ENCODE peak calls at places on chromosomes 7 and 10, in eight cellular contexts. T, E, D, M, V, Y, K and P are unnamed samples. For H3K4me1, the result is how much of the 10 kb centered on the place peaks cover.

GRCh38 chr7:45446195-45446944 is 127.8 kb upstream of the ADCY1 start:
- DNase-seq in T (no peak), E (no peak), D (no peak), M (no peak), V (no peak), Y (peak), K (no peak), P (no peak)

GRCh38 chr7:30168800-30169584 is 34.2 kb downstream of the MTURN start:
- DNase-seq in T (no peak), E (no peak), D (peak), M (no peak), V (no peak), Y (no peak), K (peak), P (peak)

GRCh38 chr10:60083039-60083344 is 176.6 kb upstream of the CCDC6 start:
- DNase-seq in T (no peak), E (no peak), D (no peak), M (no peak), V (no peak), Y (no peak), K (no peak), P (no peak)

GRCh38 chr10:7230956-7231355 is 179.9 kb downstream of the SFMBT2 start:
- DNase-seq in T (no peak), E (no peak), D (no peak), M (no peak), V (no peak), Y (no peak), K (peak), P (no peak)

GRCh38 chr7:67857698-67858097 is 861.1 kb downstream of the TYW1 start:
- DNase-seq in T (no peak), E (no peak), D (no peak), M (no peak), V (no peak), Y (no peak), K (peak), P (no peak)

GRCh38 chr7:12550956-12551355 is 19.6 kb upstream of the SCIN start:
- DNase-seq in T (no peak), E (no peak), D (no peak), M (no peak), V (no peak), Y (no peak), K (no peak), P (no peak)

GRCh38 chr7:2621948-2622640 is 9.7 kb upstream of the TTYH3 start:
- DNase-seq in T (no peak), E (no peak), D (peak), M (no peak), V (no peak), Y (no peak), K (peak), P (peak)

GRCh38 chr10:14670551-14671240 is 104.0 kb downstream of the FAM107B start:
- DNase-seq in T (no peak), E (no peak), D (no peak), M (no peak), V (no peak), Y (no peak), K (peak), P (peak)

GRCh38 chr7:100080895-100081534 is 508 bp downstream of the ZNF3 start:
- DNase-seq in T (no peak), E (no peak), D (peak), M (no peak), V (no peak), Y (no peak), K (no peak), P (peak)

GRCh38 chr10:122199070-122199469 is 72.0 kb upstream of the BTBD16 start:
- DNase-seq in T (peak), E (peak), D (no peak), M (no peak), V (no peak), Y (no peak), K (no peak), P (no peak)

GRCh38 chr10:67072654-67073053 is 146.8 kb downstream of the LRRTM3 start:
- DNase-seq in T (no peak), E (no peak), D (no peak), M (no peak), V (no peak), Y (no peak), K (no peak), P (no peak)

GRCh38 chr10:132551093-132551807 is 13.7 kb downstream of the INPP5A start:
- DNase-seq in T (no peak), E (no peak), D (no peak), M (no peak), V (no peak), Y (no peak), K (no peak), P (no peak)

GRCh38 chr7:151696738-151697514 is 177.2 kb upstream of the RHEB start:
- DNase-seq in T (peak), E (peak), D (peak), M (no peak), V (peak), Y (no peak), K (no peak), P (peak)

GRCh38 chr7:29091722-29092121 is 54.6 kb downstream of the CPVL start:
- DNase-seq in T (no peak), E (no peak), D (peak), M (no peak), V (no peak), Y (peak), K (peak), P (no peak)

GRCh38 chr7:74454059-74454947 is 597 bp downstream of the GTF2IRD1 start:
- DNase-seq in T (no peak), E (peak), D (no peak), M (peak), V (peak), Y (no peak), K (no peak), P (peak)

GRCh38 chr7:148093375-148094166 is 497.0 kb upstream of the C7orf33 start:
- DNase-seq in T (no peak), E (no peak), D (no peak), M (no peak), V (no peak), Y (no peak), K (no peak), P (peak)

GRCh38 chr10:71646592-71647292 is 72.8 kb downstream of the C10orf105 start:
- DNase-seq in T (no peak), E (no peak), D (no peak), M (no peak), V (no peak), Y (no peak), K (no peak), P (no peak)

GRCh38 chr7:135170223-135170997 is at the start of gene CYREN:
- DNase-seq in T (peak), E (peak), D (peak), M (peak), V (peak), Y (peak), K (peak), P (peak)

GRCh38 chr10:48309711-48310226 is 3.3 kb downstream of the MAPK8 start:
- DNase-seq in T (no peak), E (no peak), D (no peak), M (no peak), V (no peak), Y (peak), K (peak), P (peak)

GRCh38 chr7:47591655-47592572 is 10.0 kb upstream of the TNS3 start:
- DNase-seq in T (no peak), E (no peak), D (peak), M (no peak), V (no peak), Y (no peak), K (peak), P (peak)

GRCh38 chr10:72254891-72255568 is 18.7 kb upstream of the DDIT4 start:
- DNase-seq in T (peak), E (peak), D (peak), M (peak), V (peak), Y (peak), K (peak), P (peak)

GRCh38 chr10:100982916-100983830 is 4.1 kb downstream of the MRPL43 start:
- DNase-seq in T (no peak), E (peak), D (no peak), M (no peak), V (no peak), Y (no peak), K (no peak), P (no peak)

GRCh38 chr7:148433521-148434180 is 156.9 kb upstream of the C7orf33 start:
- DNase-seq in T (no peak), E (no peak), D (no peak), M (no peak), V (no peak), Y (no peak), K (no peak), P (no peak)

GRCh38 chr7:22433710-22434460 is 66.1 kb downstream of the STEAP1B start:
- DNase-seq in T (peak), E (no peak), D (peak), M (no peak), V (no peak), Y (no peak), K (peak), P (no peak)

GRCh38 chr7:71480814-71481213 is 348.9 kb downstream of the GALNT17 start:
- DNase-seq in T (no peak), E (no peak), D (no peak), M (no peak), V (no peak), Y (no peak), K (no peak), P (no peak)

GRCh38 chr10:4121531-4122380 is 336.7 kb upstream of the KLF6 start:
- DNase-seq in T (no peak), E (no peak), D (no peak), M (no peak), V (no peak), Y (peak), K (no peak), P (no peak)

GRCh38 chr10:3129581-3130340 is 42.8 kb downstream of the PITRM1 start:
- DNase-seq in T (no peak), E (no peak), D (no peak), M (no peak), V (no peak), Y (no peak), K (no peak), P (no peak)

GRCh38 chr7:12685550-12685949 is 1.9 kb upstream of the ARL4A start:
- DNase-seq in T (no peak), E (no peak), D (peak), M (no peak), V (no peak), Y (no peak), K (peak), P (peak)

GRCh38 chr10:21195149-21195731 is 298.1 kb upstream of the NEBL start:
- DNase-seq in T (no peak), E (no peak), D (no peak), M (no peak), V (peak), Y (no peak), K (peak), P (no peak)

GRCh38 chr7:45609180-45609579 is 35.0 kb downstream of the ADCY1 start:
- DNase-seq in T (no peak), E (no peak), D (no peak), M (no peak), V (no peak), Y (no peak), K (no peak), P (no peak)

GRCh38 chr10:102919237-102919959 is 1.3 kb downstream of the CNNM2 start:
- DNase-seq in T (no peak), E (no peak), D (peak), M (no peak), V (no peak), Y (no peak), K (peak), P (peak)

GRCh38 chr10:29725133-29725720 is 90.5 kb upstream of the SVIL start:
- DNase-seq in T (peak), E (no peak), D (no peak), M (no peak), V (no peak), Y (no peak), K (peak), P (peak)

GRCh38 chr7:123211545-123211944 is 11.8 kb upstream of the SLC13A1 start:
- DNase-seq in T (no peak), E (no peak), D (no peak), M (no peak), V (no peak), Y (no peak), K (no peak), P (no peak)

GRCh38 chr10:97383159-97383558 is 18.0 kb downstream of the RRP12 start:
- DNase-seq in T (no peak), E (no peak), D (no peak), M (no peak), V (no peak), Y (no peak), K (no peak), P (no peak)

DNA sequence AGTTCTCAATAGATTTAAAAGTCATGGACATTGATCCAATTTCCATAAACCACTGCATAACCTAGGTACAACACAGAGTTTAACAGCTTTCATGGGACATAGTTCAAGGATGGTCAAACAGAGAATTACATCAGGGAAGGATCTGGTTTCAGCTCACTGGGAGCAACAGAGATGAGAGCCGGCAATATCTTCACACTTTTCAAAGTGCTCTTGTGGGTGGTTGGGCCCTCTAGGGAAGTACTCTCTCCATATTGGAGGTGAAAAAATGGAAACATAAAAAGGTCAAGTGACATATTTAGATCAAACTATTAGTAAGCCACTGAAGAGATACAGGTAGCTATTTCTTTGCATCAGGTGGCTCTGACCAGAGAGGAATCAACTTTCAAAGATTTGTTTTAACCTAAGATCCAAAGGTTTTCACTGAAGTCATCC is 61.8 kb upstream of the LRRN3 start:
- DNase-seq in T (no peak), E (no peak), D (no peak), M (no peak), V (no peak), Y (no peak), K (no peak), P (no peak)
- H3K4me1 ChIP-seq in T (under half), E (under half), D (under half), M (under half), V (under half), Y (under half), K (under half), P (under half)

GRCh38 chr7:17530741-17531417 is 232.4 kb downstream of the AHR start:
- DNase-seq in T (no peak), E (no peak), D (peak), M (no peak), V (no peak), Y (peak), K (peak), P (no peak)
- H3K27ac ChIP-seq in T (no peak), E (no peak), D (no peak), M (no peak), V (no peak), Y (no peak), K (no peak), P (no peak)

DNA sequence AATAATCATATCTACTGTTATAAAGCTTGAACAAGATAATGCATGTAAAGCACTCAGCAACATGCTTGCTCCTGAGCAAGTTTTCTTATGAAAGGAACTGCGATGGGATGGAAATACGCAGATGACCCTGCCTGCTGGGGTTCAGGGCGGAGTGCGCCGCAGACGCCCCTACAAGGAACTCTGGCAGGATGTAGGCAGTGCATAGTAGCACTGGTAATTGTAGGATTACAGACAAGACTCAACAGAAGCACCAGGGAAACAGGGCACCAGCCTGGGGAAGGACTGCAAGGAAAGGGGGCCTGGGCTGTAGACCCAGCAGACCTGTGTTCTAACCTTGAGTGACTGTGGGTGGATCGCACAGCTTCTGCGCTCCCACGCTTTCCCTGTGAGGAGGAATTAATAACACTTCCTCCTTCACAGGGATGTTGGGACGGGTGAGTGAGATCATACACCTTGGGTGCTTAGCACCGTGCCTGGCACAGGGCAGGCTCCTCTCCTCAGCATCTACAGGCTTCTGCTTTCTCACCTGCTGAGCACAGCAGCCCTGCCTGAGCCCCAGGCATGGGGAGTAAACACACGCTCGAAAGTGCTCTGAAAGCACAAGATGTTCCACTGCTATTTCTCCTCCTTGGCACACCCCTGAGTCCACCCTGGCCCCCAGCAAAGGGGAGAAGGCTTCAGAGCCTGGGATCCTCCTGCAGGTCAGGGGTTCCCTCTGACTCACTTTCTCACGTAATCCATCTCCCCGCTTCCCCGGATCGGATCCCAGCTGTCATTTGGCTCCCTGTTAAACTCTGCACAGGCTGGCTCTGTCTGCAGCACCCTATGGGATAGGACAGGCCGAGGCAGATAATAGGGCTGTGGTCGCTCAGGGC is 19.2 kb downstream of the ITPRIP start:
- DNase-seq in T (no peak), E (peak), D (no peak), M (no peak), V (no peak), Y (no peak), K (peak), P (peak)
- H3K4me1 ChIP-seq in T (half or more), E (half or more), D (half or more), M (under half), V (under half), Y (under half), K (under half), P (under half)

GRCh38 chr10:92119340-92119739 is 171.5 kb downstream of the CPEB3 start:
- DNase-seq in T (no peak), E (no peak), D (no peak), M (no peak), V (no peak), Y (no peak), K (no peak), P (no peak)
- H3K27ac ChIP-seq in T (peak), E (no peak), D (no peak), M (no peak), V (peak), Y (no peak), K (no peak), P (no peak)

GRCh38 chr10:118738422-118738821 is 16.3 kb downstream of the CACUL1 start:
- DNase-seq in T (no peak), E (no peak), D (no peak), M (no peak), V (no peak), Y (no peak), K (no peak), P (no peak)
- H3K4me1 ChIP-seq in T (half or more), E (half or more), D (under half), M (under half), V (under half), Y (under half), K (under half), P (under half)